ENCODE peak calls at places on chromosomes 16 and 17, in five cellular contexts. One of them, this sample, is unnamed.

GRCh38 chr16:86389566-86390328 is 120.6 kb upstream of the FOXF1 start:
- DNase-seq in tibial nerve: no peak
- DNase-seq in K562: no peak
- DNase-seq in H1: no peak
- DNase-seq in SK-N-SH: no peak
- DNase-seq in this sample: no peak

GRCh38 chr17:48539177-48539576 is 5.7 kb downstream of the HOXB2 start:
- DNase-seq in tibial nerve: no peak
- DNase-seq in K562: no peak
- DNase-seq in H1: no peak
- DNase-seq in SK-N-SH: no peak
- DNase-seq in this sample: no peak

GRCh38 chr17:82276951-82277350 is 3.5 kb upstream of the CSNK1D start:
- DNase-seq in tibial nerve: no peak
- DNase-seq in K562: no peak
- DNase-seq in H1: no peak
- DNase-seq in SK-N-SH: no peak
- DNase-seq in this sample: no peak

GRCh38 chr16:50286681-50287080 is 20.3 kb downstream of the ADCY7 start:
- DNase-seq in tibial nerve: no peak
- DNase-seq in K562: no peak
- DNase-seq in H1: no peak
- DNase-seq in SK-N-SH: no peak
- DNase-seq in this sample: no peak

GRCh38 chr17:72311004-72311403 is 190.2 kb downstream of the SOX9 start:
- DNase-seq in tibial nerve: no peak
- DNase-seq in K562: no peak
- DNase-seq in H1: no peak
- DNase-seq in SK-N-SH: no peak
- DNase-seq in this sample: no peak

GRCh38 chr16:71626018-71626857 is at the start of gene MARVELD3:
- DNase-seq in tibial nerve: no peak
- DNase-seq in K562: peak
- DNase-seq in H1: peak
- DNase-seq in SK-N-SH: peak
- DNase-seq in this sample: peak

GRCh38 chr16:73186752-73187151 is 138.8 kb upstream of the ZFHX3 start:
- DNase-seq in tibial nerve: no peak
- DNase-seq in K562: no peak
- DNase-seq in H1: no peak
- DNase-seq in SK-N-SH: no peak
- DNase-seq in this sample: no peak

GRCh38 chr16:85839681-85840240 is 40.3 kb downstream of the COX4I1 start:
- DNase-seq in tibial nerve: no peak
- DNase-seq in K562: no peak
- DNase-seq in H1: no peak
- DNase-seq in SK-N-SH: no peak
- DNase-seq in this sample: no peak

GRCh38 chr17:7437369-7437863 is 1.9 kb upstream of the FGF11 start:
- DNase-seq in tibial nerve: no peak
- DNase-seq in K562: no peak
- DNase-seq in H1: no peak
- DNase-seq in SK-N-SH: no peak
- DNase-seq in this sample: no peak

GRCh38 chr17:34979650-34980352 is 511 bp upstream of the LIG3 start:
- DNase-seq in tibial nerve: no peak
- DNase-seq in K562: no peak
- DNase-seq in H1: no peak
- DNase-seq in SK-N-SH: no peak
- DNase-seq in this sample: no peak

GRCh38 chr17:62739666-62740065 is 68.4 kb downstream of the MARCHF10 start:
- DNase-seq in tibial nerve: no peak
- DNase-seq in K562: no peak
- DNase-seq in H1: no peak
- DNase-seq in SK-N-SH: no peak
- DNase-seq in this sample: no peak

GRCh38 chr16:19710191-19710908 is 7.7 kb downstream of the KNOP1 start:
- DNase-seq in tibial nerve: no peak
- DNase-seq in K562: peak
- DNase-seq in H1: no peak
- DNase-seq in SK-N-SH: no peak
- DNase-seq in this sample: no peak

GRCh38 chr17:51371732-51372151 is 111.4 kb downstream of the UTP18 start:
- DNase-seq in tibial nerve: no peak
- DNase-seq in K562: peak
- DNase-seq in H1: peak
- DNase-seq in SK-N-SH: peak
- DNase-seq in this sample: no peak

GRCh38 chr17:41691031-41691777 is 2.5 kb downstream of the EIF1 start:
- DNase-seq in tibial nerve: no peak
- DNase-seq in K562: no peak
- DNase-seq in H1: no peak
- DNase-seq in SK-N-SH: no peak
- DNase-seq in this sample: no peak

GRCh38 chr17:78351449-78352006 is 8.3 kb downstream of the SOCS3 start:
- DNase-seq in tibial nerve: peak
- DNase-seq in K562: no peak
- DNase-seq in H1: peak
- DNase-seq in SK-N-SH: no peak
- DNase-seq in this sample: peak

GRCh38 chr16:68346892-68347480 is 36.2 kb downstream of the PRMT7 start:
- DNase-seq in tibial nerve: no peak
- DNase-seq in K562: no peak
- DNase-seq in H1: no peak
- DNase-seq in SK-N-SH: no peak
- DNase-seq in this sample: no peak

GRCh38 chr17:78113804-78114785 is 14.5 kb downstream of the TMC6 start:
- DNase-seq in tibial nerve: no peak
- DNase-seq in K562: no peak
- DNase-seq in H1: no peak
- DNase-seq in SK-N-SH: no peak
- DNase-seq in this sample: no peak

GRCh38 chr16:49520684-49521083 is 147.1 kb downstream of the C16orf78 start:
- DNase-seq in tibial nerve: no peak
- DNase-seq in K562: no peak
- DNase-seq in H1: no peak
- DNase-seq in SK-N-SH: no peak
- DNase-seq in this sample: no peak

GRCh38 chr16:11327277-11328171 is 17.7 kb upstream of the RMI2 start:
- DNase-seq in tibial nerve: no peak
- DNase-seq in K562: no peak
- DNase-seq in H1: no peak
- DNase-seq in SK-N-SH: no peak
- DNase-seq in this sample: no peak

GRCh38 chr16:21584817-21585216 is 14.6 kb upstream of the METTL9 start:
- DNase-seq in tibial nerve: no peak
- DNase-seq in K562: no peak
- DNase-seq in H1: no peak
- DNase-seq in SK-N-SH: no peak
- DNase-seq in this sample: no peak

GRCh38 chr17:16427020-16427419 is 11.6 kb downstream of the TRPV2 start:
- DNase-seq in tibial nerve: no peak
- DNase-seq in K562: no peak
- DNase-seq in H1: no peak
- DNase-seq in SK-N-SH: no peak
- DNase-seq in this sample: no peak

GRCh38 chr17:77692571-77693161 is 265.8 kb upstream of the TNRC6C start:
- DNase-seq in tibial nerve: no peak
- DNase-seq in K562: no peak
- DNase-seq in H1: no peak
- DNase-seq in SK-N-SH: no peak
- DNase-seq in this sample: no peak

GRCh38 chr17:82056729-82057621 is 5.3 kb downstream of the GPS1 start:
- DNase-seq in tibial nerve: no peak
- DNase-seq in K562: no peak
- DNase-seq in H1: no peak
- DNase-seq in SK-N-SH: no peak
- DNase-seq in this sample: no peak

GRCh38 chr16:79598341-79599181 is 2.0 kb downstream of the MAF start:
- DNase-seq in tibial nerve: peak
- DNase-seq in K562: no peak
- DNase-seq in H1: peak
- DNase-seq in SK-N-SH: peak
- DNase-seq in this sample: peak

GRCh38 chr16:11224096-11224893 is 31.7 kb downstream of the SOCS1 start:
- DNase-seq in tibial nerve: peak
- DNase-seq in K562: peak
- DNase-seq in H1: no peak
- DNase-seq in SK-N-SH: no peak
- DNase-seq in this sample: peak

GRCh38 chr17:50059256-50059655 is 3.3 kb downstream of the ITGA3 start:
- DNase-seq in tibial nerve: no peak
- DNase-seq in K562: no peak
- DNase-seq in H1: no peak
- DNase-seq in SK-N-SH: no peak
- DNase-seq in this sample: peak

DNA sequence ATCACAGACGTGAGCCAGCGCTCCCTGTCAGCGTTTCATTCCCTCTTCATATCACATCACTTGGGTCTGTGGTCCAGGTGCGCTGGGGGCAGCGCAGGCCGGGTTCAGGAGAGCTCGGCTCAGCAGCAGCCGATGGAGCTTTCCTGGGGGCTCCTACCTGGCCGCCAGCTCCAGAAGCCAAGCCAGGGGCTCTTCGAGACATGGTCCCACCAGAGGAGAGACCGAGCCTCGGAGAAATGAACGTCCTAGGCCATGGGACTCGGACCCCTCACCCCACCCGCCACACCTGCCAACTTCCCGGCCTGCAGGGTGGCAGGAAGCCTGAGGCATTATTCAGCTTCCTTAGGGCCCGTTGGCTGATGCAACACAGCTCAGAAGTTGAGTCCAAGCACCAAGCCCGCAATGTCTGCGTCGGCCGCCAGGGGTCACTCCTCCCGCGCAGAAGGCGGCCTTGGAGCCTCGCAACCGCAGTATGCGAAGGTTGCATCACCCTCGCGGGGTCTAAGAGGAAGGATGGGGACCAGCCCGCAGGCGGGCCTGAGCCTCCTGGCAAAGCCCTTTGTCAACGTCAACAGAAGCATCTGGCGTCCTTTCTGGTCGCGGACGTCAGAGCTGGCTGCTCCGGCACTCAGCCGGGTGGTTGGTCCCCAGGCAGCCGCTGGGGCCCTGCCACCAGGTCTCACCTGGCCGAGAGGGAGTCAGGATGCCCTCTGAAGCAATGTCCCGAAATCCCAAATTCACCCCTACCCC is 13.2 kb upstream of the KLHDC4 start:
- DNase-seq in tibial nerve: peak
- DNase-seq in K562: peak
- DNase-seq in H1: peak
- DNase-seq in SK-N-SH: peak
- DNase-seq in this sample: peak
- TF ChIP-seq EP300 in tibial nerve: peak
- TF ChIP-seq EP300 in K562: peak
- TF ChIP-seq EP300 in H1: peak
- TF ChIP-seq EP300 in SK-N-SH: peak
- TF ChIP-seq EP300 in this sample: peak

GRCh38 chr17:57852041-57852954 is 2.5 kb upstream of the MRPS23 start:
- DNase-seq in tibial nerve: no peak
- DNase-seq in K562: no peak
- DNase-seq in H1: peak
- DNase-seq in SK-N-SH: no peak
- DNase-seq in this sample: no peak

GRCh38 chr17:57856792-57857620 is 7.2 kb upstream of the MRPS23 start:
- DNase-seq in tibial nerve: no peak
- DNase-seq in K562: no peak
- DNase-seq in H1: no peak
- DNase-seq in SK-N-SH: no peak
- DNase-seq in this sample: no peak

GRCh38 chr17:57852955-57853328 is 3.1 kb upstream of the MRPS23 start:
- DNase-seq in tibial nerve: no peak
- DNase-seq in K562: peak
- DNase-seq in H1: no peak
- DNase-seq in SK-N-SH: no peak
- DNase-seq in this sample: no peak

GRCh38 chr17:57855391-57856035 is 5.7 kb upstream of the MRPS23 start:
- DNase-seq in tibial nerve: no peak
- DNase-seq in K562: no peak
- DNase-seq in H1: peak
- DNase-seq in SK-N-SH: no peak
- DNase-seq in this sample: peak

DNA sequence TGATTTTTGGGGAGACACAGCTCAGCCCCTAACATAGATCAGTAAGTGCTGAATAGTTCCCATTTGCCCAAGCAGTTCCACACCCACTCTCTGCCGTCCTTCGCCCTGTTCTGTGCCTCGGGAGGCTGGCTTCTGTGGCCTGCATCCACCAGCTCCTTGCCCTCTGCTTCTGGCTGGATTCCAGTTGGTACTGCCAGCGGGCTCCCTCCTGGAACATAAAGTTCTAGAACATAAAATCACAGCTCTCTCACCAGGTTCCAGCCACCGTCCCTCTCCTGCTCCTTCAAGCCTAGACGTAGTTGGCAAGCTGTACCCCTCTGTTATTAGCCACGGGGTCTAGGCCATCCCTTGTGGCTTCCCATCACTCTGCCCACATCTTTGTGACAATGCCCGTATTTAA is 3.9 kb upstream of the MRPS23 start:
- DNase-seq in tibial nerve: no peak
- DNase-seq in K562: no peak
- DNase-seq in H1: no peak
- DNase-seq in SK-N-SH: no peak
- DNase-seq in this sample: peak
- TF ChIP-seq EP300 in tibial nerve: peak
- TF ChIP-seq EP300 in K562: no peak
- TF ChIP-seq EP300 in H1: no peak
- TF ChIP-seq EP300 in SK-N-SH: no peak
- TF ChIP-seq EP300 in this sample: peak

GRCh38 chr17:66275651-66276050 is 26.8 kb upstream of the PRKCA start:
- DNase-seq in tibial nerve: no peak
- DNase-seq in K562: no peak
- DNase-seq in H1: no peak
- DNase-seq in SK-N-SH: no peak
- DNase-seq in this sample: peak
- TF ChIP-seq EP300 in tibial nerve: no peak
- TF ChIP-seq EP300 in K562: no peak
- TF ChIP-seq EP300 in H1: no peak
- TF ChIP-seq EP300 in SK-N-SH: peak
- TF ChIP-seq EP300 in this sample: no peak

DNA sequence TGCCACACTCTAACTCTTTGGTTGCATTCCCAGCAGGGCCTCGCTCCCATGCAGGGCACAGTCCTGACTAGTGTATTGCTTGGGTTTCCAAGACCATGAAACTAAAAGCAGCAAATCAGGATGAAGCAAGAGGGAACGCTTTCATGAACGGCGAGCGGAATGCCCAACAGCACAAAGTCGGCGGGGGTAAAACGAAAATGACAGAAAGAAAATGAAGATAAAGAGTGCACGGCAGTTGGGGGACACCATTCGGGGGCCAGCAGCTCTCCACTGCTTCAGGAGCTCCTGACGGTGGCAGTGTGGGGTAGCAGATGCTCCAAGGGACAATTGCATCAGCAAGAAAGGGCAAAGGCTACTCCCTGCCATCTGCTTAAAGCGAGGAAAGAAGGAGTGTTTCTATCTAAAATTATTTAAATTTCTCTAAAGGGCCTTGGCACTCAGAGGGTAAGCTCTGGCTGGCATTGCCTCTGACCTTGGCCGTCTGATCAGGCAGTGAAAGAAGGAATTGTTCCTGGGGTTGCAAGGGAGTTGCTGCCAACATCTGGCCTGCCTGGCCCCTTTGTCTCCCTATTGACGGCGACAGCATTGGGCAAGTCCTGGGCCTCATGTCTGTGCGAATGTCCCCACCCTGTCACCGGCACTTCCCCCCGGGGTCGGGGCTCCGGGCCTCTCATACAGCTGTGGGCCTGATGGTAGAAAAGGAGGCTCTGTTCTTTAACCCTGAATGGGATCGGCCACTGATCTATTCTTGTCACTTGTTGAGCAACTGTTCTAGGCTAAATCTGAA is 138.2 kb downstream of the CMIP start:
- DNase-seq in tibial nerve: no peak
- DNase-seq in K562: no peak
- DNase-seq in H1: no peak
- DNase-seq in SK-N-SH: no peak
- DNase-seq in this sample: no peak
- TF ChIP-seq EP300 in tibial nerve: peak
- TF ChIP-seq EP300 in K562: no peak
- TF ChIP-seq EP300 in H1: no peak
- TF ChIP-seq EP300 in SK-N-SH: no peak
- TF ChIP-seq EP300 in this sample: no peak

This sample was measured in stomach.